ENCODE peak calls at places on chromosomes 12 and 14, in four cellular contexts. S is lower leg skin, X is ascending aorta, K is ecto neural progenitor cell. L is an unnamed sample.

GRCh38 chr14:104140213-104140462 is 1.8 kb downstream of the KIF26A start:
- DNase-seq in S (no peak), X (peak), K (no peak), L (no peak)

GRCh38 chr12:116969615-116970575 is 59.1 kb downstream of the FBXW8 start:
- DNase-seq in S (no peak), X (no peak), K (no peak), L (no peak)

GRCh38 chr12:130689408-130690405 is 26.4 kb downstream of the RIMBP2 start:
- DNase-seq in S (no peak), X (no peak), K (no peak), L (no peak)

GRCh38 chr12:119175115-119175514 is 3.6 kb upstream of the HSPB8 start:
- DNase-seq in S (no peak), X (no peak), K (no peak), L (no peak)

GRCh38 chr14:99331796-99332195 is 59.8 kb upstream of the BCL11B start:
- DNase-seq in S (no peak), X (peak), K (no peak), L (no peak)

GRCh38 chr14:23640524-23641141 is 4.5 kb downstream of the DHRS2 start:
- DNase-seq in S (no peak), X (no peak), K (no peak), L (no peak)

GRCh38 chr12:78035913-78036658 is 205.4 kb downstream of the NAV3 start:
- DNase-seq in S (no peak), X (no peak), K (no peak), L (no peak)

GRCh38 chr12:83097656-83098055 is 410.9 kb downstream of the TMTC2 start:
- DNase-seq in S (no peak), X (no peak), K (no peak), L (no peak)

GRCh38 chr12:24788886-24789285 is 160.0 kb downstream of the BCAT1 start:
- DNase-seq in S (no peak), X (no peak), K (no peak), L (no peak)

GRCh38 chr12:130102266-130102665 is 60.0 kb upstream of the FZD10 start:
- DNase-seq in S (no peak), X (no peak), K (no peak), L (no peak)

GRCh38 chr14:33903369-33903768 is 47.5 kb downstream of the EGLN3 start:
- DNase-seq in S (no peak), X (no peak), K (no peak), L (no peak)

GRCh38 chr12:71664411-71665108 is 459 bp downstream of the THAP2 start:
- DNase-seq in S (no peak), X (no peak), K (no peak), L (no peak)

GRCh38 chr12:20704860-20705259 is 9.7 kb downstream of the SLCO1C1 start:
- DNase-seq in S (no peak), X (no peak), K (no peak), L (no peak)

GRCh38 chr12:54603173-54603814 is 14.8 kb upstream of the PPP1R1A start:
- DNase-seq in S (peak), X (peak), K (peak), L (no peak)

GRCh38 chr12:47833591-47834012 is 13.9 kb upstream of the HDAC7 start:
- DNase-seq in S (no peak), X (no peak), K (no peak), L (no peak)

GRCh38 chr14:39050389-39050788 is 52.6 kb downstream of the SEC23A start:
- DNase-seq in S (no peak), X (no peak), K (no peak), L (no peak)

GRCh38 chr12:127485528-127485927 is 781.4 kb upstream of the TMEM132C start:
- DNase-seq in S (no peak), X (no peak), K (peak), L (no peak)

GRCh38 chr14:32458720-32459119 is 129.6 kb downstream of the AKAP6 start:
- DNase-seq in S (no peak), X (no peak), K (no peak), L (no peak)

GRCh38 chr12:62260733-62261683 is 804 bp downstream of the USP15 start:
- DNase-seq in S (peak), X (no peak), K (no peak), L (no peak)

GRCh38 chr12:41402804-41403203 is 214.7 kb downstream of the PDZRN4 start:
- DNase-seq in S (no peak), X (no peak), K (no peak), L (no peak)

GRCh38 chr12:85277900-85278597 is 2.0 kb upstream of the ALX1 start:
- DNase-seq in S (no peak), X (no peak), K (peak), L (no peak)

GRCh38 chr12:126966498-126966897 is 1300.5 kb upstream of the TMEM132C start:
- DNase-seq in S (no peak), X (no peak), K (no peak), L (no peak)

GRCh38 chr12:79295572-79295971 is 395.2 kb downstream of the PAWR start:
- DNase-seq in S (no peak), X (no peak), K (no peak), L (no peak)

GRCh38 chr14:76086636-76087035 is 65.1 kb upstream of the GPATCH2L start:
- DNase-seq in S (no peak), X (no peak), K (no peak), L (no peak)

GRCh38 chr12:57765003-57765697 is 1.7 kb downstream of the CYP27B1 start:
- DNase-seq in S (no peak), X (no peak), K (peak), L (no peak)

GRCh38 chr14:65170768-65171251 is 68.5 kb upstream of the MAX start:
- DNase-seq in S (no peak), X (no peak), K (peak), L (no peak)

GRCh38 chr12:54417712-54418440 is 1.2 kb downstream of the ITGA5 start:
- DNase-seq in S (no peak), X (no peak), K (peak), L (no peak)

GRCh38 chr12:43289412-43289811 is 262.6 kb downstream of the ADAMTS20 start:
- DNase-seq in S (no peak), X (no peak), K (no peak), L (no peak)

GRCh38 chr14:68814376-68815287 is 21.8 kb upstream of the ZFP36L1 start:
- DNase-seq in S (no peak), X (no peak), K (peak), L (no peak)

GRCh38 chr14:93103392-93104080 is 12.2 kb downstream of the ITPK1 start:
- DNase-seq in S (no peak), X (no peak), K (no peak), L (no peak)

GRCh38 chr12:38601970-38602369 is 285.4 kb downstream of the ALG10B start:
- DNase-seq in S (no peak), X (no peak), K (no peak), L (no peak)

GRCh38 chr12:118188690-118189371 is 52.9 kb downstream of the PEBP1 start:
- DNase-seq in S (no peak), X (no peak), K (no peak), L (no peak)

L was measured in cortex of kidney.